ENCODE peak calls at places on chromosomes 12 and 14, in seven cellular contexts. R is A172; G is NCI-H82; P is GM12865; A is dermis microvascular lymphatic vessel endothelial cell; F is activated naive CD8-positive, alpha-beta T cell treated with anti-CD3 and anti-CD28 coated beads, Interleukin-2, amount 50 U/mL, for 24 hours; L is erythroblast. U is an unnamed sample.

GRCh38 chr12:3704512-3705348 is 48.2 kb downstream of the CRACR2A start:
- DNase-seq in P (no peak), G (peak), L (no peak), F (no peak), R (no peak), A (peak), U (peak)

GRCh38 chr12:113929312-113929989 is 36.7 kb downstream of the RBM19 start:
- DNase-seq in P (no peak), A (no peak), R (no peak), F (peak), L (no peak), G (no peak), U (no peak)

GRCh38 chr12:67052981-67053380 is 216.2 kb upstream of the CAND1 start:
- DNase-seq in A (no peak), L (no peak), R (peak), F (no peak), P (no peak), G (no peak), U (no peak)

GRCh38 chr14:24816011-24816928 is 182.3 kb upstream of the GZMB start:
- DNase-seq in G (no peak), A (peak), P (no peak), F (no peak), L (no peak), R (no peak), U (no peak)

GRCh38 chr12:51009038-51009437 is 17.1 kb downstream of the SLC11A2 start:
- DNase-seq in A (no peak), R (peak), L (peak), P (no peak), F (peak), G (no peak), U (no peak)

GRCh38 chr12:62865090-62865489 is 69.9 kb downstream of the PPM1H start:
- DNase-seq in L (no peak), G (no peak), A (no peak), F (no peak), R (no peak), P (no peak), U (no peak)

GRCh38 chr12:12616512-12617275 is 5.0 kb downstream of the CREBL2 start:
- DNase-seq in L (no peak), R (no peak), F (no peak), G (peak), P (no peak), A (no peak), U (peak)

GRCh38 chr12:43063642-43064041 is 474.1 kb upstream of the PRICKLE1 start:
- DNase-seq in F (no peak), L (no peak), A (no peak), G (no peak), R (no peak), P (no peak), U (no peak)

GRCh38 chr12:56046027-56046780 is 4.5 kb downstream of the RPS26 start:
- DNase-seq in A (no peak), F (no peak), R (no peak), P (peak), L (no peak), G (peak), U (no peak)

GRCh38 chr12:52183971-52184370 is 7.8 kb downstream of the KRT80 start:
- DNase-seq in R (no peak), G (no peak), F (no peak), P (no peak), L (no peak), A (no peak), U (no peak)

GRCh38 chr12:43728117-43728516 is 30.5 kb downstream of the PUS7L start:
- DNase-seq in L (peak), R (no peak), P (no peak), A (no peak), F (no peak), G (peak), U (no peak)

GRCh38 chr14:71658261-71658860 is 273.9 kb upstream of the RGS6 start:
- DNase-seq in A (peak), F (no peak), L (no peak), P (no peak), R (no peak), G (no peak), U (no peak)

GRCh38 chr12:27246774-27247173 is 2.7 kb downstream of the STK38L start:
- DNase-seq in F (no peak), G (no peak), L (no peak), P (peak), A (no peak), R (peak), U (peak)

GRCh38 chr14:66143387-66144112 is 342.6 kb upstream of the CCDC196 start:
- DNase-seq in R (no peak), F (no peak), P (no peak), L (no peak), A (no peak), G (peak), U (no peak)

GRCh38 chr14:71686677-71687076 is 245.6 kb upstream of the RGS6 start:
- DNase-seq in P (no peak), A (no peak), F (no peak), R (no peak), G (no peak), L (no peak), U (no peak)

GRCh38 chr14:54489731-54490447 is 1.1 kb upstream of the GMFB start:
- DNase-seq in A (no peak), R (no peak), L (peak), F (no peak), G (no peak), P (no peak), U (no peak)

GRCh38 chr12:114478891-114479290 is 72.9 kb upstream of the TBX5 start:
- DNase-seq in A (no peak), F (no peak), G (no peak), R (no peak), P (no peak), L (no peak), U (no peak)

GRCh38 chr12:110307372-110307771 is 26.3 kb downstream of the ATP2A2 start:
- DNase-seq in G (no peak), P (no peak), F (no peak), R (no peak), A (no peak), L (no peak), U (no peak)

GRCh38 chr12:109191621-109192250 is 75.3 kb downstream of the ACACB start:
- DNase-seq in P (no peak), G (no peak), L (no peak), A (no peak), F (no peak), R (peak), U (no peak)

GRCh38 chr14:63501429-63501828 is 41.7 kb downstream of the PPP2R5E start:
- DNase-seq in A (no peak), G (peak), L (no peak), R (no peak), P (no peak), F (no peak), U (no peak)

GRCh38 chr12:123743002-123743401 is 19.1 kb upstream of the DNAH10 start:
- DNase-seq in P (no peak), F (no peak), A (no peak), L (peak), G (no peak), R (no peak), U (no peak)

GRCh38 chr12:54052745-54053624 is 650 bp upstream of the HOXC4 start:
- DNase-seq in F (no peak), L (no peak), P (peak), R (no peak), A (no peak), G (peak), U (no peak)

GRCh38 chr14:75484711-75485429 is 37.4 kb upstream of the BATF start:
- DNase-seq in G (no peak), A (no peak), P (no peak), F (no peak), R (no peak), L (no peak), U (no peak)

GRCh38 chr12:131604146-131604844 is 106.6 kb upstream of the SFSWAP start:
- DNase-seq in A (no peak), F (peak), R (no peak), G (no peak), L (no peak), P (peak), U (no peak)

GRCh38 chr14:52129733-52130132 is 60.9 kb upstream of the NID2 start:
- DNase-seq in L (no peak), A (no peak), R (no peak), F (no peak), P (no peak), G (no peak), U (no peak)

GRCh38 chr14:71720978-71721624 is 211.1 kb upstream of the RGS6 start:
- DNase-seq in L (peak), R (peak), F (peak), G (peak), P (peak), A (peak), U (peak)

GRCh38 chr14:25340882-25341281 is 290.9 kb upstream of the STXBP6 start:
- DNase-seq in L (no peak), A (no peak), G (no peak), P (no peak), F (no peak), R (no peak), U (no peak)

GRCh38 chr12:38745601-38746000 is 159.8 kb downstream of the CPNE8 start:
- DNase-seq in L (no peak), P (no peak), G (no peak), F (no peak), A (no peak), R (no peak), U (no peak)

GRCh38 chr14:90513151-90514014 is 116.6 kb downstream of the CALM1 start:
- DNase-seq in G (peak), A (no peak), P (no peak), R (no peak), L (no peak), F (no peak), U (no peak)

GRCh38 chr12:68630050-68630449 is 19.4 kb downstream of the RAP1B start:
- DNase-seq in A (no peak), G (no peak), R (no peak), L (no peak), P (no peak), F (no peak), U (no peak)

GRCh38 chr12:11998944-11999315 is 71.8 kb upstream of the BCL2L14 start:
- DNase-seq in G (no peak), A (no peak), R (no peak), F (no peak), P (no peak), L (no peak), U (no peak)

GRCh38 chr14:73719791-73720190 is 5.6 kb upstream of the PNMA1 start:
- DNase-seq in G (no peak), P (no peak), L (no peak), A (no peak), F (no peak), R (no peak), U (no peak)

GRCh38 chr14:94423465-94424056 is 29.0 kb downstream of the SERPINA11 start:
- DNase-seq in G (peak), R (peak), A (peak), P (peak), F (peak), L (peak), U (peak)